ENCODE peak calls at places on chromosomes 16 and 17, in five cellular contexts. G is left kidney; F is activated CD4-positive, CD25-positive, alpha-beta regulatory T cell; Q is NCI-H510A treated with DMSO at 0.1 percent for 48 hours; A is body of pancreas. X is an unnamed sample.

GRCh38 chr16:84764970-84765369 is 54.8 kb upstream of the CRISPLD2 start:
- DNase-seq in F (no peak), A (no peak), G (no peak), Q (no peak), X (no peak)

GRCh38 chr16:27406729-27407128 is 4.8 kb downstream of the IL21R start:
- DNase-seq in Q (no peak), G (no peak), A (no peak), F (no peak), X (no peak)

GRCh38 chr17:79990051-79990592 is 45.5 kb downstream of the TBC1D16 start:
- DNase-seq in A (no peak), F (no peak), G (peak), Q (no peak), X (no peak)

GRCh38 chr17:58320163-58320558 is 8.4 kb downstream of the TSPOAP1 start:
- DNase-seq in A (no peak), F (no peak), G (no peak), Q (no peak), X (no peak)

GRCh38 chr16:61887903-61888302 is 148.3 kb downstream of the CDH8 start:
- DNase-seq in Q (no peak), G (no peak), A (peak), F (no peak), X (no peak)

GRCh38 chr16:67445126-67445426 is 14.2 kb downstream of the HSD11B2 start:
- DNase-seq in A (no peak), F (no peak), Q (no peak), G (no peak), X (no peak)

GRCh38 chr16:23183486-23183862 is 929 bp downstream of the SCNN1G start:
- DNase-seq in F (no peak), G (no peak), A (no peak), Q (no peak), X (no peak)

GRCh38 chr17:72187544-72187943 is 66.7 kb downstream of the SOX9 start:
- DNase-seq in G (peak), Q (peak), A (peak), F (no peak), X (no peak)

GRCh38 chr16:1583180-1583579 is 28.7 kb downstream of the IFT140 start:
- DNase-seq in F (no peak), Q (no peak), G (no peak), A (no peak), X (no peak)

GRCh38 chr16:3029499-3030127 is 5.8 kb downstream of the THOC6 start:
- DNase-seq in Q (no peak), G (peak), A (no peak), F (no peak), X (no peak)

GRCh38 chr16:80580109-80580832 is 39.5 kb downstream of the DYNLRB2 start:
- DNase-seq in G (no peak), A (no peak), F (peak), Q (no peak), X (peak)

GRCh38 chr17:77269696-77270681 is 129.2 kb downstream of the SEC14L1 start:
- DNase-seq in F (no peak), Q (peak), A (no peak), G (no peak), X (no peak)

GRCh38 chr16:79601092-79601977 is 798 bp upstream of the MAF start:
- DNase-seq in A (peak), F (no peak), G (peak), Q (peak), X (peak)

GRCh38 chr17:52036416-52036815 is 122.1 kb downstream of the CA10 start:
- DNase-seq in A (no peak), F (no peak), G (no peak), Q (no peak), X (no peak)

GRCh38 chr16:53355064-53355463 is 79.2 kb upstream of the RBL2 start:
- DNase-seq in G (no peak), F (no peak), Q (no peak), A (no peak), X (no peak)

GRCh38 chr16:30473231-30474061 is 904 bp downstream of the ITGAL start:
- DNase-seq in A (peak), Q (no peak), F (peak), G (no peak), X (peak)

GRCh38 chr16:10880609-10881452 is 3.8 kb downstream of the CIITA start:
- DNase-seq in Q (no peak), F (no peak), A (no peak), G (no peak), X (no peak)

GRCh38 chr17:61389670-61390478 is 9.8 kb upstream of the TBX2 start:
- DNase-seq in G (peak), Q (peak), A (no peak), F (no peak), X (peak)

GRCh38 chr17:74815671-74816370 is 39.7 kb upstream of the NAT9 start:
- DNase-seq in G (no peak), A (no peak), Q (peak), F (no peak), X (no peak)

GRCh38 chr17:48543854-48544355 is 1.0 kb downstream of the HOXB2 start:
- DNase-seq in F (no peak), A (no peak), Q (no peak), G (no peak), X (no peak)